ENCODE peak calls at places on chromosomes 7 and 10, in five cellular contexts. One of them, this sample, is unnamed.
A peak's percentile ranks its signal among the peaks of the same experiment; 100 is the strongest.

GRCh38 chr10:123721441-123722049 is 55.4 kb downstream of the GPR26 start:
- DNase-seq in NCI-H69: no peak
- DNase-seq in germinal center: no peak
- DNase-seq in EL: no peak
- DNase-seq in left ventricle myocardium superior: no peak
- DNase-seq in this sample: no peak

GRCh38 chr7:65804887-65805286 is 68.0 kb upstream of the VKORC1L1 start:
- DNase-seq in NCI-H69: no peak
- DNase-seq in germinal center: no peak
- DNase-seq in EL: peak; percentile 11
- DNase-seq in left ventricle myocardium superior: no peak
- DNase-seq in this sample: no peak

GRCh38 chr10:683448-684071 is 5.9 kb downstream of the DIP2C start:
- DNase-seq in NCI-H69: peak; percentile 40
- DNase-seq in germinal center: no peak
- DNase-seq in EL: peak; percentile 95
- DNase-seq in left ventricle myocardium superior: no peak
- DNase-seq in this sample: peak; percentile 86

GRCh38 chr7:128941323-128941890 is 3.7 kb downstream of the IRF5 start:
- DNase-seq in NCI-H69: no peak
- DNase-seq in germinal center: no peak
- DNase-seq in EL: no peak
- DNase-seq in left ventricle myocardium superior: no peak
- DNase-seq in this sample: no peak

GRCh38 chr7:158621042-158621441 is 33.4 kb upstream of the PTPRN2 start:
- DNase-seq in NCI-H69: no peak
- DNase-seq in germinal center: no peak
- DNase-seq in EL: no peak
- DNase-seq in left ventricle myocardium superior: no peak
- DNase-seq in this sample: no peak

GRCh38 chr7:112395893-112396292 is 54.4 kb upstream of the IFRD1 start:
- DNase-seq in NCI-H69: no peak
- DNase-seq in germinal center: no peak
- DNase-seq in EL: no peak
- DNase-seq in left ventricle myocardium superior: no peak
- DNase-seq in this sample: no peak

GRCh38 chr10:85490431-85490830 is 876.2 kb downstream of the GRID1 start:
- DNase-seq in NCI-H69: peak; percentile 75
- DNase-seq in germinal center: no peak
- DNase-seq in EL: no peak
- DNase-seq in left ventricle myocardium superior: no peak
- DNase-seq in this sample: no peak

GRCh38 chr10:71878327-71879034 is 27.4 kb upstream of the PSAP start:
- DNase-seq in NCI-H69: peak; percentile 13
- DNase-seq in germinal center: no peak
- DNase-seq in EL: no peak
- DNase-seq in left ventricle myocardium superior: no peak
- DNase-seq in this sample: no peak

This sample was measured in AG20443.